ENCODE peak calls at places on chromosome 3, in four cellular contexts. One of them, this sample, is unnamed.

GRCh38 chr3:124962403-124962940 is 27.9 kb upstream of the MUC13 start:
- DNase-seq in WTC11: no peak
- DNase-seq in Peyer's patch: no peak
- DNase-seq in adrenal gland: no peak
- DNase-seq in this sample: no peak

GRCh38 chr3:110773413-110773954 is 298.1 kb upstream of the NECTIN3 start:
- DNase-seq in adrenal gland: no peak
- DNase-seq in Peyer's patch: no peak
- DNase-seq in WTC11: no peak
- DNase-seq in this sample: no peak

GRCh38 chr3:105715372-105715771 is 153.4 kb downstream of the CBLB start:
- DNase-seq in Peyer's patch: no peak
- DNase-seq in adrenal gland: no peak
- DNase-seq in WTC11: no peak
- DNase-seq in this sample: no peak

GRCh38 chr3:112407888-112408702 is 75.1 kb downstream of the CD200 start:
- DNase-seq in WTC11: no peak
- DNase-seq in adrenal gland: no peak
- DNase-seq in Peyer's patch: no peak
- DNase-seq in this sample: no peak

GRCh38 chr3:77931272-77932009 is 891.5 kb downstream of the ROBO2 start:
- DNase-seq in Peyer's patch: no peak
- DNase-seq in WTC11: no peak
- DNase-seq in adrenal gland: no peak
- DNase-seq in this sample: no peak

GRCh38 chr3:42601898-42602581 is 1.6 kb downstream of the NKTR start:
- DNase-seq in Peyer's patch: no peak
- DNase-seq in WTC11: no peak
- DNase-seq in adrenal gland: no peak
- DNase-seq in this sample: no peak

GRCh38 chr3:147237991-147238390 is 168.4 kb downstream of the ZIC4 start:
- DNase-seq in WTC11: no peak
- DNase-seq in adrenal gland: no peak
- DNase-seq in Peyer's patch: no peak
- DNase-seq in this sample: no peak

GRCh38 chr3:150372320-150373118 is 35.6 kb upstream of the TSC22D2 start:
- DNase-seq in adrenal gland: no peak
- DNase-seq in Peyer's patch: no peak
- DNase-seq in WTC11: no peak
- DNase-seq in this sample: peak

GRCh38 chr3:73774645-73775044 is 149.9 kb upstream of the PDZRN3 start:
- DNase-seq in Peyer's patch: no peak
- DNase-seq in adrenal gland: no peak
- DNase-seq in WTC11: no peak
- DNase-seq in this sample: no peak

GRCh38 chr3:176055851-176056250 is 1141.4 kb downstream of the TBL1XR1 start:
- DNase-seq in Peyer's patch: no peak
- DNase-seq in adrenal gland: no peak
- DNase-seq in WTC11: no peak
- DNase-seq in this sample: no peak

GRCh38 chr3:187836848-187837770 is 91.8 kb upstream of the BCL6 start:
- DNase-seq in Peyer's patch: no peak
- DNase-seq in adrenal gland: no peak
- DNase-seq in WTC11: no peak
- DNase-seq in this sample: no peak

GRCh38 chr3:177602601-177603136 is 405.4 kb upstream of the TBL1XR1 start:
- DNase-seq in Peyer's patch: no peak
- DNase-seq in adrenal gland: no peak
- DNase-seq in WTC11: no peak
- DNase-seq in this sample: no peak

GRCh38 chr3:117892431-117892841 is 1142.2 kb downstream of the IGSF11 start:
- DNase-seq in WTC11: no peak
- DNase-seq in adrenal gland: peak
- DNase-seq in Peyer's patch: no peak
- DNase-seq in this sample: no peak

GRCh38 chr3:31878231-31878838 is 102.7 kb downstream of the OSBPL10 start:
- DNase-seq in adrenal gland: peak
- DNase-seq in WTC11: no peak
- DNase-seq in Peyer's patch: no peak
- DNase-seq in this sample: no peak

GRCh38 chr3:59411694-59412093 is 361.9 kb upstream of the CFAP20DC start:
- DNase-seq in adrenal gland: no peak
- DNase-seq in WTC11: no peak
- DNase-seq in Peyer's patch: no peak
- DNase-seq in this sample: no peak

GRCh38 chr3:104992618-104993017 is 374.1 kb upstream of the ALCAM start:
- DNase-seq in adrenal gland: no peak
- DNase-seq in Peyer's patch: no peak
- DNase-seq in WTC11: no peak
- DNase-seq in this sample: no peak

GRCh38 chr3:135513106-135514063 is 452.1 kb upstream of the PPP2R3A start:
- DNase-seq in adrenal gland: peak
- DNase-seq in WTC11: no peak
- DNase-seq in Peyer's patch: no peak
- DNase-seq in this sample: no peak

GRCh38 chr3:184676927-184677326 is 34.9 kb downstream of the MAGEF1 start:
- DNase-seq in WTC11: no peak
- DNase-seq in adrenal gland: no peak
- DNase-seq in Peyer's patch: peak
- DNase-seq in this sample: no peak

GRCh38 chr3:36804295-36805055 is 40.1 kb upstream of the DCLK3 start:
- DNase-seq in adrenal gland: no peak
- DNase-seq in Peyer's patch: no peak
- DNase-seq in WTC11: peak
- DNase-seq in this sample: no peak

GRCh38 chr3:124765197-124765596 is 34.9 kb downstream of the UMPS start:
- DNase-seq in WTC11: no peak
- DNase-seq in Peyer's patch: no peak
- DNase-seq in adrenal gland: no peak
- DNase-seq in this sample: no peak

GRCh38 chr3:171811059-171811912 is 1.0 kb upstream of the PLD1 start:
- DNase-seq in adrenal gland: no peak
- DNase-seq in Peyer's patch: no peak
- DNase-seq in WTC11: no peak
- DNase-seq in this sample: no peak

GRCh38 chr3:73419179-73419803 is 205.4 kb downstream of the PDZRN3 start:
- DNase-seq in adrenal gland: peak
- DNase-seq in WTC11: peak
- DNase-seq in Peyer's patch: no peak
- DNase-seq in this sample: no peak

GRCh38 chr3:44318929-44319328 is 19.6 kb upstream of the TCAIM start:
- DNase-seq in Peyer's patch: no peak
- DNase-seq in adrenal gland: no peak
- DNase-seq in WTC11: peak
- DNase-seq in this sample: no peak

GRCh38 chr3:148902173-148902791 is 37.2 kb downstream of the CPA3 start:
- DNase-seq in WTC11: no peak
- DNase-seq in adrenal gland: no peak
- DNase-seq in Peyer's patch: no peak
- DNase-seq in this sample: no peak

GRCh38 chr3:126758019-126758418 is 54.0 kb downstream of the CHCHD6 start:
- DNase-seq in WTC11: no peak
- DNase-seq in adrenal gland: no peak
- DNase-seq in Peyer's patch: no peak
- DNase-seq in this sample: no peak

GRCh38 chr3:38473229-38473628 is 19.5 kb downstream of the ACVR2B start:
- DNase-seq in Peyer's patch: no peak
- DNase-seq in WTC11: no peak
- DNase-seq in adrenal gland: no peak
- DNase-seq in this sample: no peak

GRCh38 chr3:20240154-20240883 is 54.3 kb upstream of the SGO1 start:
- DNase-seq in adrenal gland: no peak
- DNase-seq in Peyer's patch: no peak
- DNase-seq in WTC11: no peak
- DNase-seq in this sample: no peak

GRCh38 chr3:20250314-20250713 is 64.3 kb upstream of the SGO1 start:
- DNase-seq in adrenal gland: no peak
- DNase-seq in WTC11: no peak
- DNase-seq in Peyer's patch: no peak
- DNase-seq in this sample: no peak

GRCh38 chr3:20250786-20251185 is 64.8 kb upstream of the SGO1 start:
- DNase-seq in WTC11: no peak
- DNase-seq in Peyer's patch: no peak
- DNase-seq in adrenal gland: no peak
- DNase-seq in this sample: no peak

GRCh38 chr3:20246662-20247061 is 60.7 kb upstream of the SGO1 start:
- DNase-seq in adrenal gland: no peak
- DNase-seq in WTC11: no peak
- DNase-seq in Peyer's patch: no peak
- DNase-seq in this sample: peak

GRCh38 chr3:20245781-20246180 is 59.8 kb upstream of the SGO1 start:
- DNase-seq in Peyer's patch: no peak
- DNase-seq in adrenal gland: no peak
- DNase-seq in WTC11: no peak
- DNase-seq in this sample: no peak
- TF ChIP-seq CTCF in Peyer's patch: no peak
- TF ChIP-seq CTCF in adrenal gland: no peak
- TF ChIP-seq CTCF in WTC11: no peak
- TF ChIP-seq CTCF in this sample: no peak

DNA sequence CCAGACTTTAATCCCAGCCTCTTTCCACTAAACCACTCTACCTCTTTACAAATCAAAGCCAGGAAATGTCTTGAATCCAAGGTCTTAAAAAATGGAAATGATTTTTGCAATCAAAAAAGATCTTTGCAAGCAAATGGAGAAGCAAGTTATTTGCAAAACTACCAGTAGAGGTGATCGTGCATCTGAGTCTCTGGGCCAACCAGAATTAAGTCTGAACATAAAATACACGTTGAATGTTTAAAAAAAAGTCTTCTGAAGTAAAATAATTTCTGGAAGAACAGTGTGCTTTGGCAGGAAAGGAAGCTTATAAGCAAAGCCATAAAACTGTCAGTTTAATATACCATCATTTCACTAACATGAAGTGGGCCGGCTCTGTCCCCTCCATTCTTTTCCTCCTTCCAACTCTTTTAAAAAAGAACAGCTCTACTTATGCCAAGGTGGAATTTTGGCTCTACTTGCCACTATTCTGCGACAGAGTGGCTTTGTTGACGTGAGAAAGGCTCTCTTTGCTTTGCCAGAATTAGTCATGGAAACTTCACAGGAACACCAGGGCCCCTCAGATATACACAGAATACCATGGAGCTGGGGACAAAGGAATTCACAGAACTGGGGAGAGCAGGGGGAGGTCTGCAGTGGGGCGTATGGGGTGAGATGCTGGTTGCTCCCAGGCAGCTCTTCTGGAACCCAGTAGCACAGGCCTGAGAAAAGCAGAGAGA is 29.8 kb downstream of the FSTL1 start:
- DNase-seq in Peyer's patch: no peak
- DNase-seq in WTC11: no peak
- DNase-seq in adrenal gland: peak
- DNase-seq in this sample: no peak
- TF ChIP-seq CTCF in Peyer's patch: no peak
- TF ChIP-seq CTCF in WTC11: no peak
- TF ChIP-seq CTCF in adrenal gland: no peak
- TF ChIP-seq CTCF in this sample: no peak

GRCh38 chr3:13229291-13229949 is 156.2 kb upstream of the IQSEC1 start:
- DNase-seq in WTC11: peak
- DNase-seq in Peyer's patch: no peak
- DNase-seq in adrenal gland: no peak
- DNase-seq in this sample: peak
- TF ChIP-seq CTCF in WTC11: peak
- TF ChIP-seq CTCF in Peyer's patch: peak
- TF ChIP-seq CTCF in adrenal gland: no peak
- TF ChIP-seq CTCF in this sample: peak

DNA sequence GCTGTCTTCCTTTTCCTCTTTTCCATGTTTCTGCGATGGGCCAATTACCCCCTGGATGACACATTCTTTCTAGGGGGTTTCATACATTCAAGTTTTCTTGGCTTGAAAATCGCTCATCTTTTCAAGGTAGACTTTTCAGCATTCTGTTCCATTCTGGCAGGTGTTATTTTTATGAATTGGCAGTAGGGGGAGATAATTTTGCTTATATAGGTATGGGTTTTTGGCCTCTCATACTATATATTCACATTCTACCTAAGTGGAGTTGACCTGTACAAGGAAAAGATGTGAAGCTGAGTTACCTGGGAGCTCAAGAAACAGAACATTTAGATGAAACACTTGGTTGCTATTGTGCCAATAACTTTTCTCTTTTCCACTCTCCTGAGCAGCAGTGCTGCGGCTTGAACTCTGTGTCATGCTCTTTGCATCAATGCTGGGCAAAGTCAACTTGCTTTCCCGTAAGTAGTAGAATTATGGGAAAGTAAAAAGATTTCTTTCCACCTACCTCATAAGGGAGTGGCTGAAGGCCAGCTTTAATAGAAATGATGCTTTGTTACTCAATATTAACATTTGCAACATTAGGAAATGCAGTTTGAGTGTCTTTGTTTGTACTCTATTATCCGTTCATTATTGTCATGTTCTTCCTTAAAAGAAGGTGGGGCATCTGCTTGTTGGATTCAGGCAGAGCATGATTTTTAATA is 27.9 kb upstream of the MFSD1 start:
- DNase-seq in adrenal gland: peak
- DNase-seq in WTC11: no peak
- DNase-seq in Peyer's patch: no peak
- DNase-seq in this sample: no peak
- TF ChIP-seq CTCF in adrenal gland: no peak
- TF ChIP-seq CTCF in WTC11: no peak
- TF ChIP-seq CTCF in Peyer's patch: no peak
- TF ChIP-seq CTCF in this sample: no peak

DNA sequence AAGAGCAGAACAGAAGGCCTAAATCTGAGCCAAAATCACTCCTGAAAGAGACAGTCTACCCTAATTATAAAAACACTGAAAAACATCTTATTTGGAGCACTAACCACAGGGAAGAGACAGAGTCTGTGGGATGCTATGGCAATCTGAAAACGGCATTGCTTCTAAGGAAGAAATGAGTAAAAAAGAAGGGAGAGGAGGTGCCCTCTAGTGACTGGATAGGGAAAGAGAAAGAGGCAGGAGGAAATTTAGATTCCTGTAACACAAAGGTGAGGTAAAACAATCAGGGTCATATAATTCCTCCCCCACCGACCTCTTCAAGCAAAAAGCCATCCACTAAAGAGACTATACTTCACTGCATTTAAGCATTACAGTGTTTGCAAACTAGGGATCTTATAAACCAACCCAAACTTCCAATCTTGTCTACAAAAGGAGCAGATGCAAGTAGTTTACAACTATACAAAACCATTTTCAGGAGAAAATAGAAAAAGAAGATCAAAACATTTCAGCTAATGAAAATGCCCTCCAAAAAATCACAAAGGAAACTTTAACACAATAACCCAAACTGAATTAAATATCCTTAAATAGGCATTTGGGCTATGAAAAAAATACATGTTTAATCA is 32.6 kb downstream of the HACD2 start:
- DNase-seq in WTC11: no peak
- DNase-seq in adrenal gland: no peak
- DNase-seq in Peyer's patch: no peak
- DNase-seq in this sample: peak
- TF ChIP-seq CTCF in WTC11: peak
- TF ChIP-seq CTCF in adrenal gland: no peak
- TF ChIP-seq CTCF in Peyer's patch: peak
- TF ChIP-seq CTCF in this sample: peak

GRCh38 chr3:30628931-30629590 is 22.7 kb downstream of the TGFBR2 start:
- DNase-seq in WTC11: no peak
- DNase-seq in Peyer's patch: no peak
- DNase-seq in adrenal gland: peak
- DNase-seq in this sample: no peak
- TF ChIP-seq CTCF in WTC11: no peak
- TF ChIP-seq CTCF in Peyer's patch: peak
- TF ChIP-seq CTCF in adrenal gland: no peak
- TF ChIP-seq CTCF in this sample: no peak

This sample was measured in GM20000.